ENCODE peak calls at places on chromosome 13, in six cellular contexts. T, L, M, G, C and J are unnamed samples.
A peak's percentile ranks its signal among the peaks of the same experiment; 100 is the strongest.

GRCh38 chr13:24910502-24911134 is 146.6 kb downstream of the RNF17 start:
- DNase-seq in T (no peak), L (no peak), M (no peak), G (no peak), C (no peak), J (peak; percentile 49)

GRCh38 chr13:44141213-44141724 is 232.4 kb upstream of the SERP2 start:
- DNase-seq in T (no peak), L (peak; percentile 13), M (peak; percentile 14), G (no peak), C (peak; percentile 54), J (peak; percentile 25)

GRCh38 chr13:76764429-76764828 is 121.8 kb downstream of the KCTD12 start:
- DNase-seq in T (no peak), L (no peak), M (peak; percentile 10), G (peak; percentile 44), C (peak; percentile 67), J (no peak)

GRCh38 chr13:50203256-50204083 is 188.2 kb downstream of the KCNRG start:
- DNase-seq in T (no peak), L (no peak), M (no peak), G (no peak), C (no peak), J (no peak)

GRCh38 chr13:89514534-89515312 is 1832.8 kb upstream of the MIR17HG start:
- DNase-seq in T (no peak), L (no peak), M (peak; percentile 14), G (no peak), C (no peak), J (peak; percentile 62)

GRCh38 chr13:46101488-46102289 is 3.1 kb downstream of the CPB2 start:
- DNase-seq in T (no peak), L (no peak), M (no peak), G (no peak), C (no peak), J (no peak)

GRCh38 chr13:36098080-36098479 is 33.1 kb downstream of the DCLK1 start:
- DNase-seq in T (no peak), L (no peak), M (no peak), G (no peak), C (no peak), J (no peak)

GRCh38 chr13:94327318-94327717 is 152.2 kb downstream of the DCT start:
- DNase-seq in T (no peak), L (no peak), M (no peak), G (no peak), C (no peak), J (no peak)

DNA sequence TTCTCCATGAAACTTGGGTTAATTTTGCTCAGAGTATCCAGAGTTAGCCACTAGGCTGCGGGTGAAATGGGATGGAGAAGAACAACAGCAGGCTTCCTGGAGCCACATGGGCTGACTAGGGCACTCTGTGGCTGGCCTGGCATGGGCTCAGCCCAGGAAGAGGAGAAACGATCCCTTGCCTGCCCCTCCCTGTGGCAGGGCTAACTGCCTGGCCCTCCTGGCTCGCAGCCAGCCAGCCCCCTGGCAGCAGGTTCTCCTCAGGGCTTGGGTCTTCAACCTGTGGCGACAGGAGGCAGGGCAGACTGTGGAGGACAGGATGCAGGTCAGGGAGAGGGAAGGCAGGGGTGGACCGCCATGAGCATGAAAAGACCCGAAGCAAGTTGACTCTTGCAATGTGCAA is 78.7 kb upstream of the GPR183 start:
- DNase-seq in T (no peak), L (no peak), M (no peak), G (no peak), C (no peak), J (no peak)
- H3K4me1 ChIP-seq in T (peaks cover 3% of the 10 kb centered on the region), L (no peaks in the 10 kb centered on the region), M (no peaks in the 10 kb centered on the region), G (no peaks in the 10 kb centered on the region), C (peaks cover 12% of the 10 kb centered on the region), J (no peaks in the 10 kb centered on the region)

DNA sequence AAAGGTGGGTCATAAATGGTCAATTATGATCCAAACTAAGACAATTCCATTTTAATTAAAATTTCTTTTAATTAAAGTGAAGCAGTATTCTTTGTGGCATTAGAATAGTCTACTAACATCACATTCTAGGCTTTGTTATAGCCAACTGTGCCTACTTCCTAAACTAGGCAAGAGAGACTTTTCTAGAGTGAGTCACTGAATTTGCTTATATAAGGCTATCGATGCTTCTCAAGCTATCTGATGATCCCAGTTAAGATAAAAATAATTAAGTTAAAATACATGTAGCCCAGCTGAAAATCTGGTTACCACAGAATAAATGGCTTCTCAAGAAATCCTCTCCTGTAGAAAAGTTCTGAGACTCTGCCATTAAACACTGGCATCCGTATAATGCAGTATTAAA is 12.5 kb downstream of the ANKRD10 start:
- DNase-seq in T (no peak), L (no peak), M (no peak), G (no peak), C (no peak), J (no peak)
- H3K4me1 ChIP-seq in T (peaks cover 5% of the 10 kb centered on the region), L (no peaks in the 10 kb centered on the region), M (peaks cover 14% of the 10 kb centered on the region), G (peaks cover 57% of the 10 kb centered on the region), C (peaks cover 13% of the 10 kb centered on the region), J (peaks cover under 1% of the 10 kb centered on the region)

GRCh38 chr13:113837554-113838355 is 26.1 kb downstream of the GAS6 start:
- DNase-seq in T (no peak), L (peak; percentile 52), M (peak; percentile 87), G (peak; percentile 96), C (peak; percentile 84), J (peak; percentile 90)

GRCh38 chr13:113838711-113839201 is 25.1 kb downstream of the GAS6 start:
- DNase-seq in T (no peak), L (no peak), M (no peak), G (no peak), C (peak; percentile 39), J (no peak)

GRCh38 chr13:113834496-113835200 is 29.2 kb downstream of the GAS6 start:
- DNase-seq in T (no peak), L (no peak), M (no peak), G (no peak), C (peak; percentile 45), J (no peak)

GRCh38 chr13:113835461-113836274 is 28.2 kb downstream of the GAS6 start:
- DNase-seq in T (no peak), L (no peak), M (no peak), G (no peak), C (peak; percentile 36), J (no peak)

GRCh38 chr13:113836917-113837553 is 26.8 kb downstream of the GAS6 start:
- DNase-seq in T (no peak), L (peak; percentile 60), M (peak; percentile 67), G (peak; percentile 74), C (peak; percentile 54), J (no peak)
- H3K4me1 ChIP-seq in T (peaks cover 12% of the 10 kb centered on the region), L (peaks cover 28% of the 10 kb centered on the region), M (peaks cover 47% of the 10 kb centered on the region), G (peaks cover 42% of the 10 kb centered on the region), C (peaks cover 43% of the 10 kb centered on the region), J (peaks cover 40% of the 10 kb centered on the region)

GRCh38 chr13:75302031-75302430 is 179.9 kb downstream of the TBC1D4 start:
- DNase-seq in T (no peak), L (no peak), M (no peak), G (no peak), C (no peak), J (no peak)
- H3K4me1 ChIP-seq in T (no peaks in the 10 kb centered on the region), L (peaks cover 10% of the 10 kb centered on the region), M (peaks cover 20% of the 10 kb centered on the region), G (peaks cover 23% of the 10 kb centered on the region), C (no peaks in the 10 kb centered on the region), J (no peaks in the 10 kb centered on the region)

GRCh38 chr13:30552567-30552966 is 65.2 kb upstream of the USPL1 start:
- DNase-seq in T (no peak), L (no peak), M (no peak), G (no peak), C (no peak), J (no peak)

GRCh38 chr13:30545320-30545719 is 72.4 kb upstream of the USPL1 start:
- DNase-seq in T (no peak), L (no peak), M (no peak), G (no peak), C (no peak), J (no peak)

DNA sequence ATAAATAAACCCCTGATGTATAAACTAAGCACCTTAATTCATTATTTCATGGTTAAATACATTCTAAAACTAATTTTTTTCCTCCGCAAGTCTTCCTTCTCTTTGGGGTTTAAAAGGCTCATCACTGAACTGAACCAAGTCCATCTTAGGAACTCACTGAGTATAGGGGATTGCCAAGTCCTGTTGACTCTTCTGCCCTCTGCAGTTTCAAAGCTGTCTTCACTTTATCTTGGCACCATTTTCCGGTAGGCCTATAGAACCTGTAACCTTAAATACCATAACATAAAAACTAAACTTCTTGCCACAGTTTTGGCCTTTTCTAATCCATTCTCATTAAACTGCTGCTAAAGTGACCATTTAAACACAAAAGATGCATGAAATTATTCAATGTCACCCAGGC is 66.5 kb upstream of the USPL1 start:
- DNase-seq in T (no peak), L (peak; percentile 25), M (peak; percentile 34), G (no peak), C (no peak), J (no peak)
- H3K4me1 ChIP-seq in T (no peaks in the 10 kb centered on the region), L (no peaks in the 10 kb centered on the region), M (no peaks in the 10 kb centered on the region), G (no peaks in the 10 kb centered on the region), C (no peaks in the 10 kb centered on the region), J (peaks cover 5% of the 10 kb centered on the region)

GRCh38 chr13:51832471-51833152 is 12.4 kb downstream of the TMEM272 start:
- DNase-seq in T (no peak), L (peak; percentile 28), M (peak; percentile 47), G (peak; percentile 26), C (no peak), J (no peak)
- H3K4me1 ChIP-seq in T (no peaks in the 10 kb centered on the region), L (no peaks in the 10 kb centered on the region), M (no peaks in the 10 kb centered on the region), G (no peaks in the 10 kb centered on the region), C (no peaks in the 10 kb centered on the region), J (no peaks in the 10 kb centered on the region)

DNA sequence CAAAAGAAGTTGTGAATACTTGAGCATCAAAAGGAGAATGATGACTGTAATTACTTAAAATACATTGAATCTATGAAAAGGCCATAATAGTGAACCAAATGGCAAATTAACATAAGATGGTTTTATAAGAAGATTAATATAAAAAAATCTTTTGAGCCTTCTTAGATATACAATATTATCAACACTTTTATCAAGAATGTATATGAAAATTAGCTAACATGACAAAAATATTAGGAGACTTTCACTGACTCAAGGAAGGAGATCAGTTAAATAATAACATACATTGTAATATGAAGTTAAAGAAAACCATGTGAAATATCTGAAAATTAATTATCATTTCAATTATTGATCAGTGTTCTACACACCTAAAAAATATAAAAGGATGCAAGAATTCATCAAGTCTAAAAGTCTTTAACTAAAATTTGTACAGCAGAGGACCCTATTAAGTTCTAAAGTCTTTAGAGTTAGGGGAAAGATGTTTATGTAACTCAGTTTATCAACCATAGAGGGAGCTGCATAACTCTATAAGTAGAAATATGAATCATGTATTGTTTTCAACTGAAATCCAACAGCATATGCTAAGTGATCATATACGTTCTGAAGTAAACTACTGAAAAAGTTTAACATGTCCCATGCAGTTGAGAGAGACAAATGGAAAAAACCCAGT is 756.1 kb upstream of the MIR17HG start:
- DNase-seq in T (no peak), L (no peak), M (no peak), G (no peak), C (no peak), J (no peak)
- H3K4me1 ChIP-seq in T (no peaks in the 10 kb centered on the region), L (no peaks in the 10 kb centered on the region), M (no peaks in the 10 kb centered on the region), G (no peaks in the 10 kb centered on the region), C (no peaks in the 10 kb centered on the region), J (no peaks in the 10 kb centered on the region)